ENCODE peak calls at places on chromosomes 2 and 18, in six cellular contexts. O is esophagus squamous epithelium, C is NCI-H748 treated with DMSO at 0.1 percent for 48 hours, V is A172, R is left cardiac atrium, N is SJSA1. T is an unnamed sample.

GRCh38 chr2:38190542-38191218 is 114.7 kb upstream of the CYP1B1 start:
- DNase-seq in V (no peak), N (no peak), C (no peak), R (no peak), O (no peak), T (no peak)

GRCh38 chr18:57223160-57223870 is 76.4 kb downstream of the BOD1L2 start:
- DNase-seq in O (no peak), C (no peak), V (no peak), R (no peak), N (no peak), T (no peak)

GRCh38 chr2:72148975-72149555 is 1.4 kb upstream of the CYP26B1 start:
- DNase-seq in C (no peak), O (no peak), N (peak; percentile 48), R (peak; percentile 61), V (no peak), T (no peak)

GRCh38 chr2:12253167-12253778 is 463.5 kb upstream of the TRIB2 start:
- DNase-seq in V (no peak), N (no peak), O (no peak), C (no peak), R (no peak), T (no peak)

GRCh38 chr2:46674451-46674850 is 195.1 kb downstream of the TMEM247 start:
- DNase-seq in V (no peak), O (no peak), N (no peak), C (no peak), R (no peak), T (no peak)

GRCh38 chr2:143891879-143892308 is 628.0 kb downstream of the ZEB2 start:
- DNase-seq in C (peak; percentile 68), R (no peak), N (no peak), V (no peak), O (no peak), T (no peak)

GRCh38 chr18:58615150-58616132 is 13.4 kb downstream of the ALPK2 start:
- DNase-seq in N (no peak), C (no peak), V (no peak), R (no peak), O (no peak), T (no peak)

GRCh38 chr2:136057802-136058140 is 60.2 kb downstream of the CXCR4 start:
- DNase-seq in C (no peak), V (no peak), O (no peak), N (no peak), R (no peak), T (no peak)

GRCh38 chr2:117684919-117685318 is 129.6 kb upstream of the DDX18 start:
- DNase-seq in C (no peak), N (no peak), V (no peak), R (no peak), O (no peak), T (no peak)

GRCh38 chr2:80496770-80497169 is 192.2 kb upstream of the LRRTM1 start:
- DNase-seq in C (no peak), N (no peak), V (peak; percentile 84), O (no peak), R (no peak), T (no peak)

GRCh38 chr2:54520687-54521086 is 64.6 kb downstream of the SPTBN1 start:
- DNase-seq in V (peak; percentile 98), O (no peak), R (no peak), C (no peak), N (peak; percentile 68), T (no peak)

GRCh38 chr2:172012688-172013358 is 13.1 kb downstream of the METAP1D start:
- DNase-seq in N (no peak), V (no peak), O (no peak), C (no peak), R (no peak), T (no peak)

GRCh38 chr2:46333912-46334311 is 36.7 kb downstream of the EPAS1 start:
- DNase-seq in R (no peak), O (no peak), N (no peak), V (no peak), C (no peak), T (peak; percentile 47)

GRCh38 chr18:48955528-48956261 is 4.9 kb upstream of the SMAD7 start:
- DNase-seq in C (no peak), N (peak; percentile 85), O (no peak), R (peak; percentile 64), V (peak; percentile 61), T (no peak)

GRCh38 chr2:190763901-190764514 is 115.1 kb downstream of the NAB1 start:
- DNase-seq in N (no peak), O (no peak), V (no peak), R (no peak), C (no peak), T (no peak)